ENCODE peak calls at places on chromosomes 1 and 21, in eight cellular contexts. B is SJSA1; Z is neural progenitor cell; N is CD4-positive, CD25-positive, alpha-beta regulatory T cell; T is uterus; K is tibial artery; M is right lobe of liver; H is Peyer's patch. R is an unnamed sample. For H3K36me3 and H3K4me1, the result is how much of the 10 kb centered on the place peaks cover.

GRCh38 chr1:156489166-156489934 is 11.2 kb downstream of the MEF2D start:
- DNase-seq in B (no peak), Z (peak), N (no peak), T (no peak), K (no peak), M (no peak), H (no peak), R (peak)

GRCh38 chr1:39047374-39048229 is 21.5 kb downstream of the NDUFS5 start:
- DNase-seq in B (peak), Z (no peak), N (no peak), T (peak), K (peak), M (no peak), H (no peak), R (no peak)

GRCh38 chr1:51327386-51327785 is 3.0 kb downstream of the TTC39A start:
- DNase-seq in B (no peak), Z (no peak), N (no peak), T (no peak), K (no peak), M (no peak), H (no peak), R (no peak)

GRCh38 chr1:236795035-236795756 is at the start of gene MTR:
- DNase-seq in B (peak), Z (peak), N (peak), T (peak), K (peak), M (peak), H (peak), R (peak)

GRCh38 chr21:18368193-18368592 is 35.4 kb downstream of the TMPRSS15 start:
- DNase-seq in B (no peak), Z (no peak), N (no peak), T (no peak), K (no peak), M (no peak), H (no peak), R (no peak)

GRCh38 chr1:91877574-91878208 is 8.3 kb downstream of the TGFBR3 start:
- DNase-seq in B (no peak), Z (no peak), N (no peak), T (no peak), K (no peak), M (no peak), H (no peak), R (no peak)

GRCh38 chr1:173477286-173478098 is at the start of gene PRDX6:
- DNase-seq in B (no peak), Z (no peak), N (peak), T (peak), K (peak), M (peak), H (no peak), R (peak)

GRCh38 chr1:45522324-45523104 is 830 bp upstream of the PRDX1 start:
- DNase-seq in B (no peak), Z (no peak), N (no peak), T (no peak), K (no peak), M (peak), H (no peak), R (no peak)

GRCh38 chr1:3907031-3907534 is 7.0 kb upstream of the C1orf174 start:
- DNase-seq in B (no peak), Z (peak), N (no peak), T (no peak), K (no peak), M (no peak), H (peak), R (no peak)

GRCh38 chr21:35475768-35476167 is 426.7 kb upstream of the RUNX1 start:
- DNase-seq in B (no peak), Z (no peak), N (no peak), T (no peak), K (peak), M (no peak), H (no peak), R (no peak)

GRCh38 chr1:186435336-186435735 is 25.6 kb downstream of the PDC start:
- DNase-seq in B (no peak), Z (no peak), N (no peak), T (no peak), K (no peak), M (no peak), H (no peak), R (no peak)

GRCh38 chr1:203593723-203594122 is 32.9 kb upstream of the ATP2B4 start:
- DNase-seq in B (no peak), Z (no peak), N (peak), T (no peak), K (no peak), M (no peak), H (peak), R (no peak)

GRCh38 chr1:19079541-19079940 is 123.1 kb upstream of the IFFO2 start:
- DNase-seq in B (no peak), Z (no peak), N (no peak), T (no peak), K (no peak), M (peak), H (peak), R (no peak)

GRCh38 chr1:87202922-87203655 is 125.6 kb upstream of the LMO4 start:
- DNase-seq in B (no peak), Z (no peak), N (no peak), T (no peak), K (no peak), M (no peak), H (no peak), R (no peak)

GRCh38 chr1:77378723-77379533 is 97.1 kb downstream of the AK5 start:
- DNase-seq in B (no peak), Z (no peak), N (no peak), T (no peak), K (no peak), M (no peak), H (no peak), R (no peak)

GRCh38 chr1:119010201-119010600 is 22.1 kb upstream of the TBX15 start:
- DNase-seq in B (no peak), Z (no peak), N (no peak), T (no peak), K (no peak), M (no peak), H (no peak), R (no peak)

GRCh38 chr1:89310505-89310904 is 37.8 kb upstream of the GBP5 start:
- DNase-seq in B (no peak), Z (no peak), N (no peak), T (no peak), K (no peak), M (no peak), H (no peak), R (no peak)

GRCh38 chr1:150629115-150629928 is at the start of gene ENSA:
- DNase-seq in B (peak), Z (peak), N (peak), T (peak), K (peak), M (peak), H (peak), R (peak)

GRCh38 chr1:192852548-192852947 is 43.7 kb downstream of the RGS2 start:
- DNase-seq in B (no peak), Z (no peak), N (no peak), T (no peak), K (no peak), M (no peak), H (no peak), R (no peak)

GRCh38 chr1:918843-919242 is 4.9 kb upstream of the SAMD11 start:
- DNase-seq in B (no peak), Z (no peak), N (no peak), T (no peak), K (no peak), M (no peak), H (no peak), R (no peak)

GRCh38 chr1:180366386-180367068 is 135.8 kb downstream of the ACBD6 start:
- DNase-seq in B (no peak), Z (no peak), N (no peak), T (no peak), K (no peak), M (no peak), H (no peak), R (no peak)

GRCh38 chr1:162019006-162019405 is 4.7 kb downstream of the OLFML2B start:
- DNase-seq in B (no peak), Z (no peak), N (no peak), T (no peak), K (no peak), M (no peak), H (no peak), R (no peak)

GRCh38 chr1:147665521-147665920 is 4.8 kb downstream of the ACP6 start:
- DNase-seq in B (no peak), Z (peak), N (no peak), T (no peak), K (no peak), M (no peak), H (no peak), R (no peak)

GRCh38 chr1:18240906-18241305 is 133.3 kb downstream of the IGSF21 start:
- DNase-seq in B (no peak), Z (no peak), N (no peak), T (no peak), K (no peak), M (no peak), H (no peak), R (no peak)

GRCh38 chr1:47371016-47371517 is 37.5 kb downstream of the CMPK1 start:
- DNase-seq in B (no peak), Z (no peak), N (no peak), T (no peak), K (no peak), M (no peak), H (no peak), R (no peak)
- H3K36me3 ChIP-seq in B (half or more), Z (under half), N (half or more), T (under half), K (half or more), M (under half), H (under half), R (under half)

GRCh38 chr1:93617670-93618488 is 63.8 kb downstream of the BCAR3 start:
- DNase-seq in B (no peak), Z (peak), N (no peak), T (no peak), K (no peak), M (peak), H (peak), R (no peak)
- H3K4me1 ChIP-seq in B (half or more), Z (under half), N (under half), T (under half), K (under half), M (under half), H (under half), R (under half)

GRCh38 chr1:8856689-8857412 is 21.6 kb downstream of the ENO1 start:
- DNase-seq in B (no peak), Z (no peak), N (no peak), T (no peak), K (no peak), M (no peak), H (no peak), R (peak)

GRCh38 chr1:8860738-8861516 is 17.6 kb downstream of the ENO1 start:
- DNase-seq in B (no peak), Z (no peak), N (no peak), T (no peak), K (no peak), M (no peak), H (no peak), R (no peak)

GRCh38 chr1:8862528-8862927 is 16.0 kb downstream of the ENO1 start:
- DNase-seq in B (peak), Z (peak), N (peak), T (no peak), K (no peak), M (no peak), H (no peak), R (no peak)

GRCh38 chr1:8858112-8858668 is 20.3 kb downstream of the ENO1 start:
- DNase-seq in B (peak), Z (no peak), N (no peak), T (no peak), K (no peak), M (no peak), H (peak), R (no peak)

GRCh38 chr1:8858888-8859706 is 19.4 kb downstream of the ENO1 start:
- DNase-seq in B (no peak), Z (peak), N (peak), T (peak), K (peak), M (no peak), H (no peak), R (peak)
- H3K36me3 ChIP-seq in B (half or more), Z (under half), N (half or more), T (under half), K (half or more), M (under half), H (under half), R (half or more)

GRCh38 chr1:53682881-53683280 is 56.1 kb downstream of the GLIS1 start:
- DNase-seq in B (no peak), Z (no peak), N (no peak), T (no peak), K (no peak), M (no peak), H (no peak), R (no peak)
- H3K4me1 ChIP-seq in B (under half), Z (under half), N (under half), T (under half), K (under half), M (under half), H (under half), R (under half)

GRCh38 chr21:42288962-42289361 is 26.2 kb downstream of the TFF3 start:
- DNase-seq in B (no peak), Z (no peak), N (no peak), T (no peak), K (no peak), M (no peak), H (no peak), R (no peak)
- H3K36me3 ChIP-seq in B (under half), Z (under half), N (half or more), T (under half), K (under half), M (under half), H (under half), R (under half)

DNA sequence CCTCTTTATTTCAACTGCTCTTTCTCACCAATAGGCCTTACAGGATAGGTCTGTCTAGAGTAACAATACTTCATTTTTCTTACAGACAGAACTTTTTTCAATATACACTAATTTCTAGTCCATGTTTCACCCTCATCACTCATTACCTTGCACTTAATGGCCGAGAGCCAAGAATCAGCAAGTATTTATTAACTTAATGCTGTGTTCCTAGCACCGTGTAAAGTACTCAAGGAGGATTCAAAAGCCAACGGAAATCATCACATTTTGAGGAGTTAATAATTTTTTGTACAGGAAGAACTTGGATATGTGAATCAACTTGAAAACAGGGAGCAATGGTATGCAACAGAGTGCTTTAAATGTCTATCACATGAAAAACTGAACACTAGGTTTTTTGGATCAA is 102.0 kb downstream of the PTPN14 start:
- DNase-seq in B (no peak), Z (no peak), N (no peak), T (no peak), K (no peak), M (no peak), H (no peak), R (no peak)
- H3K4me1 ChIP-seq in B (half or more), Z (under half), N (under half), T (under half), K (under half), M (under half), H (under half), R (under half)

GRCh38 chr1:36359383-36359782 is 26.3 kb downstream of the STK40 start:
- DNase-seq in B (no peak), Z (no peak), N (no peak), T (no peak), K (no peak), M (no peak), H (no peak), R (peak)
- H3K36me3 ChIP-seq in B (half or more), Z (under half), N (under half), T (under half), K (half or more), M (under half), H (under half), R (under half)

DNA sequence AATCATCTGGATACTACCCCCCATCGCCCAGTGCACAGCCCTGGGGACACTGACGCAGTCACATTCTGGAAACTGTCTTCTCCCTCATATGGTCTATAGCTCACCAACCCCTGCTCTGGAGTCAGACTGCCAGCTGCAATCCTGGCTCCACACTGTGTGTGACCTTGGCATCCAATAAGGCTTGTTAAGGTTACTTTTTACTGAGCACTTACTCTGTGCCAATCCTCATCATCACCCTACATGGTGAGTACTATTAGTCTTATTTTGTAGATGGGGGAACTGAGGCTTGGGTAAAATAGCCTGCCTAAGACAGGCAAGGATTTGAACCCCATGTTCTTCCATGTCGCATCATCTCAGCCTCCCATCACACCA is 34.9 kb downstream of the AHDC1 start:
- DNase-seq in B (no peak), Z (peak), N (no peak), T (peak), K (peak), M (no peak), H (no peak), R (no peak)
- H3K4me1 ChIP-seq in B (under half), Z (half or more), N (under half), T (under half), K (half or more), M (under half), H (under half), R (half or more)

DNA sequence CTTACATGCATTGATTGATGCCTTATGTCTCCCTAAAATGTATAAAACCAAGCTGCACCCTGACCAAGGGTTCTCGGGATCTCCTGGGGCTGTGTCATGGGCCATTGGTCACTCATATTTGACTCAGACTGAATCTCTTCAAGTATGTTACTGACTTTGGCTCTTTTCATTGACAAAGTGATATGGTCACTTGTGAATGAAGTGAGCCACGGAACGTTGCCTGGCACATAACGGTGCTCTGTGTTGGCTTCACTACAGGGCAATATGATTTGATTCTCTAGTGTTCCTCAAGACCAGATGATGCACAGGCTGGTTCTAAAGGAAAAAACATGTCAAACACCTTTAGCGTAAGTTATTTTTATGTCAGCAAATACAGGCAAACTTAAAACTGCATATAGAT is 11.4 kb upstream of the IL10RB start:
- DNase-seq in B (no peak), Z (no peak), N (no peak), T (no peak), K (no peak), M (no peak), H (no peak), R (peak)
- H3K36me3 ChIP-seq in B (under half), Z (under half), N (half or more), T (under half), K (half or more), M (under half), H (under half), R (under half)

DNA sequence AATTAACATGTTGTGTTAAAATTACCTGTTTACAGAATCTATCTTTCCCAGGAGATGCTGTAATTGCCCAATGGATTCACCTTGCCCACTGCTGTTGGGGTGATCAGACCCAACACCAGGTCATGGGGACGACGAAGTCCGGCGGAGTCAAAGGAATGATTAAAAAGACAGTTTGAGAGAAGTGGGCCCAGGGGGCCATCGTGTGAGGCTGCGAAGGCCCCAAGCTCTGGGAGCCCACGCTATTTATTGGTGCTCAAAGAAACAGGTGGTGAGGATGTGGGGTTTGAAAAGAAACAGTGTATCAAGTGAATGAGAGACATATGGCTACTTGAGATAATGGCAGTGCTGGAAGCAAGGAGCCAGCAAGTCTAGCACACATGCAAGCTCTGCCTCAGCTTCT is 16.3 kb upstream of the L1TD1 start:
- DNase-seq in B (no peak), Z (no peak), N (no peak), T (no peak), K (no peak), M (no peak), H (no peak), R (no peak)
- H3K4me1 ChIP-seq in B (under half), Z (under half), N (under half), T (under half), K (under half), M (under half), H (under half), R (under half)

R was measured in thyroid gland.